ENCODE peak calls at places on chromosomes 4 and X, in ten cellular contexts. One of them, this sample, is unnamed. For H3K9me3 and H3K36me3, the result is how much of the 10 kb centered on the place peaks cover.

GRCh38 chr4:106034751-106035150 is 139.5 kb downstream of the NPNT start:
- DNase-seq in spleen: no peak
- DNase-seq in CD8-positive, alpha-beta T cell: no peak
- DNase-seq in right lobe of liver: no peak
- DNase-seq in PC-3: no peak
- DNase-seq in body of pancreas: no peak
- DNase-seq in Karpas-422: no peak
- DNase-seq in testis: no peak
- DNase-seq in heart right ventricle: no peak
- DNase-seq in stomach: no peak
- DNase-seq in this sample: no peak

GRCh38 chr4:51890760-51891159 is 47.8 kb downstream of the DCUN1D4 start:
- DNase-seq in spleen: no peak
- DNase-seq in CD8-positive, alpha-beta T cell: no peak
- DNase-seq in right lobe of liver: no peak
- DNase-seq in PC-3: no peak
- DNase-seq in body of pancreas: no peak
- DNase-seq in Karpas-422: no peak
- DNase-seq in testis: no peak
- DNase-seq in heart right ventricle: no peak
- DNase-seq in stomach: no peak
- DNase-seq in this sample: no peak

GRCh38 chr4:149845643-149846208 is 30.1 kb upstream of the IQCM start:
- DNase-seq in spleen: no peak
- DNase-seq in CD8-positive, alpha-beta T cell: no peak
- DNase-seq in right lobe of liver: no peak
- DNase-seq in PC-3: no peak
- DNase-seq in body of pancreas: no peak
- DNase-seq in Karpas-422: no peak
- DNase-seq in testis: no peak
- DNase-seq in heart right ventricle: no peak
- DNase-seq in stomach: no peak
- DNase-seq in this sample: no peak

GRCh38 chr4:4461850-4462249 is 74.9 kb downstream of the NSG1 start:
- DNase-seq in spleen: no peak
- DNase-seq in CD8-positive, alpha-beta T cell: peak
- DNase-seq in right lobe of liver: peak
- DNase-seq in PC-3: no peak
- DNase-seq in body of pancreas: peak
- DNase-seq in Karpas-422: no peak
- DNase-seq in testis: no peak
- DNase-seq in heart right ventricle: no peak
- DNase-seq in stomach: peak
- DNase-seq in this sample: peak

GRCh38 chr4:89365375-89366170 is 58.0 kb upstream of the GPRIN3 start:
- DNase-seq in spleen: no peak
- DNase-seq in CD8-positive, alpha-beta T cell: no peak
- DNase-seq in right lobe of liver: no peak
- DNase-seq in PC-3: no peak
- DNase-seq in body of pancreas: no peak
- DNase-seq in Karpas-422: no peak
- DNase-seq in testis: no peak
- DNase-seq in heart right ventricle: no peak
- DNase-seq in stomach: no peak
- DNase-seq in this sample: no peak

GRCh38 chr4:85028910-85029309 is 62.4 kb upstream of the WDFY3 start:
- DNase-seq in spleen: no peak
- DNase-seq in CD8-positive, alpha-beta T cell: no peak
- DNase-seq in right lobe of liver: no peak
- DNase-seq in PC-3: no peak
- DNase-seq in body of pancreas: no peak
- DNase-seq in Karpas-422: no peak
- DNase-seq in testis: no peak
- DNase-seq in heart right ventricle: no peak
- DNase-seq in stomach: no peak
- DNase-seq in this sample: peak

GRCh38 chrX:117854806-117855205 is 261.8 kb downstream of the KLHL13 start:
- DNase-seq in spleen: no peak
- DNase-seq in CD8-positive, alpha-beta T cell: no peak
- DNase-seq in right lobe of liver: no peak
- DNase-seq in PC-3: no peak
- DNase-seq in body of pancreas: no peak
- DNase-seq in Karpas-422: no peak
- DNase-seq in testis: no peak
- DNase-seq in heart right ventricle: no peak
- DNase-seq in stomach: no peak
- DNase-seq in this sample: no peak

GRCh38 chr4:61590881-61591280 is 390.8 kb downstream of the ADGRL3 start:
- DNase-seq in spleen: no peak
- DNase-seq in CD8-positive, alpha-beta T cell: no peak
- DNase-seq in right lobe of liver: no peak
- DNase-seq in PC-3: no peak
- DNase-seq in body of pancreas: no peak
- DNase-seq in Karpas-422: no peak
- DNase-seq in testis: no peak
- DNase-seq in heart right ventricle: no peak
- DNase-seq in stomach: no peak
- DNase-seq in this sample: peak

GRCh38 chr4:3783691-3784306 is 17.6 kb downstream of the ADRA2C start:
- DNase-seq in spleen: no peak
- DNase-seq in CD8-positive, alpha-beta T cell: no peak
- DNase-seq in right lobe of liver: no peak
- DNase-seq in PC-3: peak
- DNase-seq in body of pancreas: peak
- DNase-seq in Karpas-422: no peak
- DNase-seq in testis: peak
- DNase-seq in heart right ventricle: no peak
- DNase-seq in stomach: no peak
- DNase-seq in this sample: peak

DNA sequence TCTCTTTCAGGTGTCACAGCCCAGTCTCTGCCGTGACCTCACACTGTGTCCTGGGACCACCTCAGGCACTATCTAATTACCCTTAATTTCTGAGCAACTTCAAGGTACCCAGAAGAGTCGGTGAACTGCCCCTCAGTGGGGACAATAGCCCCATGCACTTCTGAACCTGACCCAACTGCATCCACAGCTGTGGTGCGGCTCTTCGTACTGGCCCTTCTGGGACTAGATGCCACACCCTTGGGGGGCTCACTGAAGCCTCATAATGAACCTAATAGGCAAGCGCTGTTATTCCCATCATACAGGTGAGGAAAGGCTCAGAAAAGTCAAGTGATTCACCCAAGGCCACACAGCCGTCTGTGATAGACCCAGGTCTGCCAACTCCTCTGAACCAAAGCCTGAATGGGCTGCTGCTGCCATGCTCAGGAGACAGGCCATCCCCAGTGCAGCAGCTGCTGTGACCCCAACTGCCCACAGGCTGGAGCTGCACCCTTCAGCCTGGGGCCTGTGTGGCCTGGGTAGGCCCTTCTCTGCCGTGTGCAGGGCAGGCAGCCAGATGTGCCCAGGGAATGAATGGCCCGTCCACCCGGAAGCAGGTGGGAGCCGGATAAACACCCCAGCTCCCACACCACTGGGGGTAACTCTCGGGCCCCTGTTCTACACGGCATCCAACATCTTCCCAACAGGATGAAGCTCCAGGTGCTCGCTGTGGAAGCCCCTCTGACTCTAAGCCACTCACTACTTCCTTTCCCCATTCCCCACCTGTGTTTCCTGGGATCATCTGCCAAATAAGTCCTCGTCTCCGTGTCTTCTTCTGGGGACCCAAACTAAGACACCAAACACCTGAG is 35.9 kb downstream of the HMX1 start:
- DNase-seq in spleen: no peak
- DNase-seq in CD8-positive, alpha-beta T cell: no peak
- DNase-seq in right lobe of liver: no peak
- DNase-seq in PC-3: no peak
- DNase-seq in body of pancreas: peak
- DNase-seq in Karpas-422: no peak
- DNase-seq in testis: peak
- DNase-seq in heart right ventricle: no peak
- DNase-seq in stomach: no peak
- DNase-seq in this sample: no peak
- H3K9me3 ChIP-seq in spleen: under half
- H3K9me3 ChIP-seq in CD8-positive, alpha-beta T cell: under half
- H3K9me3 ChIP-seq in right lobe of liver: under half
- H3K9me3 ChIP-seq in PC-3: under half
- H3K9me3 ChIP-seq in body of pancreas: under half
- H3K9me3 ChIP-seq in Karpas-422: under half
- H3K9me3 ChIP-seq in testis: under half
- H3K9me3 ChIP-seq in heart right ventricle: under half
- H3K9me3 ChIP-seq in stomach: under half
- H3K9me3 ChIP-seq in this sample: under half

GRCh38 chrX:150692837-150693781 is at the start of gene MTMR1:
- DNase-seq in spleen: peak
- DNase-seq in CD8-positive, alpha-beta T cell: peak
- DNase-seq in right lobe of liver: peak
- DNase-seq in PC-3: peak
- DNase-seq in body of pancreas: peak
- DNase-seq in Karpas-422: peak
- DNase-seq in testis: peak
- DNase-seq in heart right ventricle: peak
- DNase-seq in stomach: peak
- DNase-seq in this sample: peak
- H3K4me3 ChIP-seq in spleen: peak
- H3K4me3 ChIP-seq in CD8-positive, alpha-beta T cell: peak
- H3K4me3 ChIP-seq in right lobe of liver: peak
- H3K4me3 ChIP-seq in PC-3: peak
- H3K4me3 ChIP-seq in body of pancreas: no peak
- H3K4me3 ChIP-seq in Karpas-422: peak
- H3K4me3 ChIP-seq in testis: peak
- H3K4me3 ChIP-seq in heart right ventricle: peak
- H3K4me3 ChIP-seq in stomach: peak
- H3K4me3 ChIP-seq in this sample: peak

GRCh38 chr4:519203-519651 is 20.2 kb downstream of the PIGG start:
- DNase-seq in spleen: peak
- DNase-seq in CD8-positive, alpha-beta T cell: no peak
- DNase-seq in right lobe of liver: no peak
- DNase-seq in PC-3: no peak
- DNase-seq in body of pancreas: no peak
- DNase-seq in Karpas-422: no peak
- DNase-seq in testis: no peak
- DNase-seq in heart right ventricle: no peak
- DNase-seq in stomach: no peak
- DNase-seq in this sample: no peak
- H3K36me3 ChIP-seq in spleen: under half
- H3K36me3 ChIP-seq in CD8-positive, alpha-beta T cell: under half
- H3K36me3 ChIP-seq in right lobe of liver: under half
- H3K36me3 ChIP-seq in PC-3: under half
- H3K36me3 ChIP-seq in body of pancreas: under half
- H3K36me3 ChIP-seq in Karpas-422: under half
- H3K36me3 ChIP-seq in testis: under half
- H3K36me3 ChIP-seq in heart right ventricle: half or more
- H3K36me3 ChIP-seq in stomach: half or more
- H3K36me3 ChIP-seq in this sample: half or more

GRCh38 chrX:146604196-146604595 is 205.4 kb upstream of the CXorf51B start:
- DNase-seq in spleen: no peak
- DNase-seq in CD8-positive, alpha-beta T cell: no peak
- DNase-seq in right lobe of liver: no peak
- DNase-seq in PC-3: no peak
- DNase-seq in body of pancreas: no peak
- DNase-seq in Karpas-422: no peak
- DNase-seq in testis: no peak
- DNase-seq in heart right ventricle: no peak
- DNase-seq in stomach: no peak
- DNase-seq in this sample: no peak

DNA sequence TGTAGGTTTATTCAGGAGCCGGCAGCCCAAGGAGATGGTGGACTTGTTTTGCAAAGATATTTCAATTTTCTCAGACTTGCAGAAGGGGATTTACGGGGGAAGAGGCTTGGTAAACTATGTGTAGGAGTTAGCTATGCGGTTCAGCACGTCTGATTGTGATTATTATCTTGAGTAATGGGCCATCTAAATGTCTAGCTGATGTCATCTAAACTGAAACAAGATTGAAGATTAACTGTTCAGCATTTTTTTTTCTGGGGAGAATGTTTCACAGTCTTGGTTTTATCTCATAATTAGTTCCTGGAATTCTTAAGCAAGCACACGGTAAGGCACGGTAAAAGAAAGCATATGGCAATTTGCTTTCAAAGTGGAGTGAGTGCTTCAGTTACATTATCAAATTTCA is 207.3 kb upstream of the CXorf51B start:
- DNase-seq in spleen: no peak
- DNase-seq in CD8-positive, alpha-beta T cell: no peak
- DNase-seq in right lobe of liver: no peak
- DNase-seq in PC-3: no peak
- DNase-seq in body of pancreas: no peak
- DNase-seq in Karpas-422: no peak
- DNase-seq in testis: no peak
- DNase-seq in heart right ventricle: no peak
- DNase-seq in stomach: no peak
- DNase-seq in this sample: no peak
- H3K9me3 ChIP-seq in spleen: under half
- H3K9me3 ChIP-seq in CD8-positive, alpha-beta T cell: under half
- H3K9me3 ChIP-seq in right lobe of liver: under half
- H3K9me3 ChIP-seq in PC-3: under half
- H3K9me3 ChIP-seq in body of pancreas: under half
- H3K9me3 ChIP-seq in Karpas-422: under half
- H3K9me3 ChIP-seq in testis: under half
- H3K9me3 ChIP-seq in heart right ventricle: under half
- H3K9me3 ChIP-seq in stomach: under half
- H3K9me3 ChIP-seq in this sample: under half